ENCODE peak calls at places on chromosomes 7 and 10, in five cellular contexts. One of them, this sample, is unnamed.

GRCh38 chr10:125442856-125443540 is 240.0 kb downstream of the TEX36 start:
- DNase-seq in pancreas: no peak
- DNase-seq in AG10803: no peak
- DNase-seq in psoas muscle: no peak
- DNase-seq in fibroblast of lung: peak; percentile 25
- DNase-seq in this sample: no peak

GRCh38 chr7:22433710-22434460 is 66.1 kb downstream of the STEAP1B start:
- DNase-seq in pancreas: no peak
- DNase-seq in fibroblast of lung: peak; percentile 57
- DNase-seq in AG10803: peak; percentile 17
- DNase-seq in psoas muscle: no peak
- DNase-seq in this sample: peak; percentile 50

GRCh38 chr7:31073486-31074383 is 21.6 kb downstream of the ADCYAP1R1 start:
- DNase-seq in pancreas: no peak
- DNase-seq in AG10803: peak; percentile 8
- DNase-seq in fibroblast of lung: no peak
- DNase-seq in psoas muscle: peak; percentile 57
- DNase-seq in this sample: no peak

GRCh38 chr10:404341-404740 is 269.1 kb downstream of the ZMYND11 start:
- DNase-seq in AG10803: peak; percentile 88
- DNase-seq in psoas muscle: no peak
- DNase-seq in fibroblast of lung: peak; percentile 87
- DNase-seq in pancreas: no peak
- DNase-seq in this sample: peak; percentile 67

GRCh38 chr10:131684976-131685375 is 215.8 kb upstream of the PPP2R2D start:
- DNase-seq in psoas muscle: no peak
- DNase-seq in fibroblast of lung: no peak
- DNase-seq in AG10803: no peak
- DNase-seq in pancreas: no peak
- DNase-seq in this sample: no peak

GRCh38 chr7:32143271-32143670 is 73.1 kb upstream of the PDE1C start:
- DNase-seq in pancreas: no peak
- DNase-seq in AG10803: no peak
- DNase-seq in psoas muscle: no peak
- DNase-seq in fibroblast of lung: no peak
- DNase-seq in this sample: no peak

GRCh38 chr10:117594722-117595121 is 52.2 kb downstream of the EMX2 start:
- DNase-seq in psoas muscle: no peak
- DNase-seq in pancreas: no peak
- DNase-seq in AG10803: peak; percentile 12
- DNase-seq in fibroblast of lung: no peak
- DNase-seq in this sample: no peak

GRCh38 chr7:45086348-45087065 is 2.3 kb downstream of the NACAD start:
- DNase-seq in AG10803: no peak
- DNase-seq in pancreas: no peak
- DNase-seq in psoas muscle: no peak
- DNase-seq in fibroblast of lung: no peak
- DNase-seq in this sample: no peak

GRCh38 chr7:25376207-25376606 is 147.9 kb upstream of the NPVF start:
- DNase-seq in fibroblast of lung: no peak
- DNase-seq in psoas muscle: no peak
- DNase-seq in AG10803: no peak
- DNase-seq in pancreas: no peak
- DNase-seq in this sample: no peak

GRCh38 chr7:110539216-110539615 is 551.7 kb upstream of the LRRN3 start:
- DNase-seq in AG10803: no peak
- DNase-seq in psoas muscle: no peak
- DNase-seq in fibroblast of lung: peak; percentile 36
- DNase-seq in pancreas: no peak
- DNase-seq in this sample: no peak

GRCh38 chr10:42985436-42986316 is 91.2 kb upstream of the RET start:
- DNase-seq in fibroblast of lung: no peak
- DNase-seq in AG10803: no peak
- DNase-seq in psoas muscle: peak; percentile 19
- DNase-seq in pancreas: no peak
- DNase-seq in this sample: no peak

GRCh38 chr10:110327262-110327914 is 22.7 kb upstream of the SMNDC1 start:
- DNase-seq in fibroblast of lung: no peak
- DNase-seq in pancreas: no peak
- DNase-seq in AG10803: no peak
- DNase-seq in psoas muscle: no peak
- DNase-seq in this sample: no peak

GRCh38 chr10:20971901-20972300 is 74.8 kb upstream of the NEBL start:
- DNase-seq in pancreas: no peak
- DNase-seq in AG10803: no peak
- DNase-seq in psoas muscle: no peak
- DNase-seq in fibroblast of lung: peak; percentile 43
- DNase-seq in this sample: no peak

GRCh38 chr7:45178241-45179225 is 20.9 kb downstream of the RAMP3 start:
- DNase-seq in pancreas: no peak
- DNase-seq in fibroblast of lung: no peak
- DNase-seq in AG10803: no peak
- DNase-seq in psoas muscle: peak; percentile 33
- DNase-seq in this sample: no peak

DNA sequence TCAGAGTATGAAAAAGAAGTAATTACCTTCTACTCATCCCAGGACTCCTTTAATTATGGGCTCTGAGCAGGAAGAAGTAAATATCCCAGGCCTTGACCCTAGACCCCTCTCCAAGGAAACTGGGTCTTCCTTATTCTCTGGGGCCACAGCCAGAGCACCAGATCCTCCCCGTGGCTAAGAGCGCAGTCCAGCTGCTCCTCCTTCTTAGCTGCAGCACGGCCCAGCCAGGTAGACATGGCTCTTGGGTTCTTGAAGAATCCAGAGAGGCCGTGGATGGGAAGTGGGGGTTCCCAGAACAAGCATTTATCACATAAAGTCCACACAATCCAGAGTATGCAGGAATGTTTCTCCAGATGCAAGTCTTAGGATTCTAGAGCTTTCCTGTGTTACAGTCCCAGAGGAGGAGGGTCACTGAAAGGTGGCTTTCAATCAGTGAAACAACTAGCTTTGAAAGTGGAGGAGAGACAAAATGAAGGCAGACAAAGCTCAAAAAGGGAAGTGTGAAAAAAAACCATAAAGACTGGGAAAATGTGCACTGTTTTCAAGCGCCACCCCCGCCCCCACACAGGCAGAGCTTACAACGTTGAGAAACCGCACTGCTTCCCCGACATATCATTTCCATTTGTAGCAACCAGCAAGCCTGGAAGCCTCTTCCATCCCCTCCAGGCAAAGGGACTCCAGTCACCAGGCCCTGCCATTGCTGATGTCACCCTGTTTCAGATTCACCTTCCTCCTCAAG is 396.5 kb upstream of the MKI67 start:
- DNase-seq in fibroblast of lung: no peak
- DNase-seq in AG10803: no peak
- DNase-seq in pancreas: no peak
- DNase-seq in psoas muscle: no peak
- DNase-seq in this sample: no peak
- H3K4me3 ChIP-seq in fibroblast of lung: no peak overlapping the region
- H3K4me3 ChIP-seq in AG10803: no peak overlapping the region
- H3K4me3 ChIP-seq in pancreas: no peak overlapping the region
- H3K4me3 ChIP-seq in psoas muscle: no peak overlapping the region
- H3K4me3 ChIP-seq in this sample: no peak overlapping the region

GRCh38 chr7:131995324-131995723 is 438.9 kb upstream of the PODXL start:
- DNase-seq in psoas muscle: no peak
- DNase-seq in pancreas: no peak
- DNase-seq in fibroblast of lung: no peak
- DNase-seq in AG10803: no peak
- DNase-seq in this sample: no peak
- TF ChIP-seq CTCF in psoas muscle: no peak
- TF ChIP-seq CTCF in pancreas: no peak
- TF ChIP-seq CTCF in fibroblast of lung: no peak
- TF ChIP-seq CTCF in AG10803: no peak
- TF ChIP-seq CTCF in this sample: no peak

GRCh38 chr10:62020362-62020730 is 118.8 kb downstream of the ARID5B start:
- DNase-seq in fibroblast of lung: no peak
- DNase-seq in AG10803: no peak
- DNase-seq in pancreas: no peak
- DNase-seq in psoas muscle: no peak
- DNase-seq in this sample: no peak
- H3K4me3 ChIP-seq in fibroblast of lung: no peak overlapping the region
- H3K4me3 ChIP-seq in AG10803: no peak overlapping the region
- H3K4me3 ChIP-seq in pancreas: no peak overlapping the region
- H3K4me3 ChIP-seq in psoas muscle: no peak overlapping the region
- H3K4me3 ChIP-seq in this sample: no peak overlapping the region

DNA sequence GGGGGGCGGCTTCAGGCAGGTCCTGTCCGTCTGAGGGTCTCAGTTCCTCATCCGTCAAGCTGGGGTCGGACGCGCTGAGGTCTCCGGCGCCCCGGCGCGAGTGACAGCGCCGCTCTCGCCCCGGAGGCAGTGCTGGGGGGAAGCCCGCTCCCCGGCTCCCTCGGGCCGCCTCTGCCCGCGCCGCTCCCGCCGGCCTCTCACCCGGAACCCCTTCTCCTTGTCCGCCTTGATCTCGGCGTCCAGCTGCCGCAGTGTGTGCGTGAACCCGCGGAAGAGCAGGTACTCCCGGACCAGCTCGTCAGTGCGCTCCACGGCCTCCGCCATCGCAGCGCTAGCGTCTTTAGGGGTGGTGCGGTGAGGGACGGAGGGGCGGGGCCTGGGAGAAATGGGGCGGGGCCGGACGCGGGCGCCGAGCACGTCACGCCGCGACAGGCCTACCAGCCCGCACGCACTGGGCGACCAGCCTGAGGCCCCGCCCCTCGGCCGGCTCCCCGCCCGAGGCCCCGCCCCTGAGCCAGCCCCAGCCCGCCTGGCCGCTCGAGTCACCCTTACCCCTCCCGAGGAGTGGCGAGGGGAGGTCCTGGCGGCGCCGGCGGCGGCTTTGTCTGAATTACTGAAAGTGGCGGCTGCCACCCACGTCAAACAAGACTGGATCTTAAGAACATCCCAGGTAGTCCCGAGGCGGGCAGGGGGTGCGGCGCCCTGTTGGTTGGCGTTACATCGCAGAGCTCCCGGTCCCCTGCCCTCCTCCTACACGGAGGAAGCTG is at the start of gene WDR91:
- DNase-seq in psoas muscle: peak; percentile 98
- DNase-seq in pancreas: peak; percentile 97
- DNase-seq in AG10803: peak; percentile 87
- DNase-seq in fibroblast of lung: peak; percentile 91
- DNase-seq in this sample: peak; percentile 91
- TF ChIP-seq CTCF in psoas muscle: no peak
- TF ChIP-seq CTCF in pancreas: no peak
- TF ChIP-seq CTCF in AG10803: no peak
- TF ChIP-seq CTCF in fibroblast of lung: no peak
- TF ChIP-seq CTCF in this sample: no peak

GRCh38 chr10:49298666-49298989 is 342 bp upstream of the C10orf71 start:
- DNase-seq in fibroblast of lung: no peak
- DNase-seq in AG10803: peak; percentile 3
- DNase-seq in pancreas: peak; percentile 10
- DNase-seq in psoas muscle: peak; percentile 91
- DNase-seq in this sample: peak; percentile 2
- H3K4me3 ChIP-seq in fibroblast of lung: no peak overlapping the region
- H3K4me3 ChIP-seq in AG10803: no peak overlapping the region
- H3K4me3 ChIP-seq in pancreas: peak overlapping the region; percentile 16
- H3K4me3 ChIP-seq in psoas muscle: peak overlapping the region; percentile 80
- H3K4me3 ChIP-seq in this sample: no peak overlapping the region

DNA sequence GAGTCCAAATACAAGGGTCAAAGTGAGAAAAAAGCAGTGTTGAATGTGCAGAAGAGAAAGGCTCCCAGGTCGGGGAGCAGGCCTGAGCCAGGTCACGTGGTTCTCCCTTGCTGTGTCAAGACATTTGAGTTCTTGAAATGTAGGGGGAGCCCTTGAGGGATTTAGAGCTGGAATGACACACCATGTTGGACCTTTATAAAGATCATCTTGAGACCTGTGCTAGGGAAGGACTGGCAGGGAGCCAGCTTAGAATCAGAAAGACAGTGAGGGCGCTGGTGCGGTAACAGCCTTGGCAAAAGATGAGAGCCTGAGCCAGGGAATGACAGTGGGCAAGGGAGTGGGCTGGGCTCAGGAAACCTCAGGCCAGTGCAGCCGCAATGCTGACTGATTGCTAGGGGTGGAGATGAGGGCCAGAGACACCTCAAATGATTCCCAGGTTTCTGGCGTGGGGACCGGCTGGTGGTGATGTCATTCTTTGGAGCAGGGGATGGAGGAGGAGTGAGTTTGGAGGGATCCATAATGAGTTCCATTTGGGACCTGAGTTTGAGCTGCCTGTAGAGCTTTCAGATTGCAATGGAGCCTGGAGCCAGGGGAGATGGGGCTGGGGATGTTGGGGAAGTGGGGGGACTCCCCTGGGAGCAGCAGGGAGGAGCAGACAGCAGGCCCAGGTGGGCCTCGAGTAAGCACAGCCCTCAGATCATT is 120.2 kb downstream of the PTPN20 start:
- DNase-seq in AG10803: peak; percentile 69
- DNase-seq in fibroblast of lung: no peak
- DNase-seq in pancreas: no peak
- DNase-seq in psoas muscle: peak; percentile 72
- DNase-seq in this sample: no peak
- TF ChIP-seq CTCF in AG10803: no peak
- TF ChIP-seq CTCF in fibroblast of lung: peak; percentile 11
- TF ChIP-seq CTCF in pancreas: no peak
- TF ChIP-seq CTCF in psoas muscle: no peak
- TF ChIP-seq CTCF in this sample: peak; percentile 2

GRCh38 chr7:50359258-50359994 is 54.9 kb downstream of the IKZF1 start:
- DNase-seq in pancreas: no peak
- DNase-seq in AG10803: no peak
- DNase-seq in fibroblast of lung: no peak
- DNase-seq in psoas muscle: no peak
- DNase-seq in this sample: no peak
- H3K4me3 ChIP-seq in pancreas: no peak overlapping the region
- H3K4me3 ChIP-seq in AG10803: no peak overlapping the region
- H3K4me3 ChIP-seq in fibroblast of lung: no peak overlapping the region
- H3K4me3 ChIP-seq in psoas muscle: no peak overlapping the region
- H3K4me3 ChIP-seq in this sample: no peak overlapping the region

GRCh38 chr7:40598915-40599314 is 464.1 kb downstream of the SUGCT start:
- DNase-seq in psoas muscle: no peak
- DNase-seq in fibroblast of lung: no peak
- DNase-seq in AG10803: no peak
- DNase-seq in pancreas: no peak
- DNase-seq in this sample: no peak

GRCh38 chr7:40608321-40609075 is 473.7 kb downstream of the SUGCT start:
- DNase-seq in psoas muscle: no peak
- DNase-seq in AG10803: peak; percentile 12
- DNase-seq in pancreas: no peak
- DNase-seq in fibroblast of lung: no peak
- DNase-seq in this sample: no peak

GRCh38 chr7:40599836-40600235 is 465.0 kb downstream of the SUGCT start:
- DNase-seq in fibroblast of lung: no peak
- DNase-seq in pancreas: no peak
- DNase-seq in psoas muscle: no peak
- DNase-seq in AG10803: no peak
- DNase-seq in this sample: no peak

GRCh38 chr7:40604601-40605438 is 470.0 kb downstream of the SUGCT start:
- DNase-seq in fibroblast of lung: peak; percentile 64
- DNase-seq in psoas muscle: peak; percentile 59
- DNase-seq in AG10803: peak; percentile 18
- DNase-seq in pancreas: no peak
- DNase-seq in this sample: peak; percentile 76
- TF ChIP-seq CTCF in fibroblast of lung: peak; percentile 72
- TF ChIP-seq CTCF in psoas muscle: peak; percentile 50
- TF ChIP-seq CTCF in AG10803: peak; percentile 47
- TF ChIP-seq CTCF in pancreas: peak; percentile 24
- TF ChIP-seq CTCF in this sample: peak; percentile 85